ENCODE peak calls at places on chromosomes 16 and 17, in four cellular contexts. Z, F, I and H are unnamed samples.

GRCh38 chr17:75159196-75160031 is 5.1 kb upstream of the JPT1 start:
- DNase-seq in Z (peak), F (peak), I (no peak), H (no peak)

GRCh38 chr17:72301887-72302286 is 181.1 kb downstream of the SOX9 start:
- DNase-seq in Z (no peak), F (no peak), I (no peak), H (no peak)

GRCh38 chr16:72728516-72728915 is 319.4 kb downstream of the ZFHX3 start:
- DNase-seq in Z (no peak), F (no peak), I (no peak), H (no peak)

GRCh38 chr16:57029161-57030160 is 40.1 kb downstream of the NLRC5 start:
- DNase-seq in Z (no peak), F (peak), I (no peak), H (peak)

GRCh38 chr17:49045376-49045775 is 48.2 kb downstream of the IGF2BP1 start:
- DNase-seq in Z (no peak), F (no peak), I (no peak), H (no peak)

GRCh38 chr16:22397459-22397858 is 23.0 kb upstream of the CDR2 start:
- DNase-seq in Z (no peak), F (peak), I (no peak), H (peak)

GRCh38 chr17:44688675-44689491 is 693 bp downstream of the CCDC43 start:
- DNase-seq in Z (no peak), F (no peak), I (no peak), H (no peak)

GRCh38 chr17:80544655-80545498 is at the start of gene RPTOR:
- DNase-seq in Z (peak), F (peak), I (peak), H (peak)

GRCh38 chr16:46688101-46688656 is 799 bp downstream of the VPS35 start:
- DNase-seq in Z (no peak), F (peak), I (no peak), H (no peak)

GRCh38 chr17:9256361-9256943 is 235.1 kb downstream of the NTN1 start:
- DNase-seq in Z (no peak), F (no peak), I (no peak), H (no peak)

GRCh38 chr16:24776486-24777220 is 47.2 kb downstream of the TNRC6A start:
- DNase-seq in Z (no peak), F (peak), I (peak), H (peak)

GRCh38 chr17:13480877-13481276 is 120.9 kb downstream of the HS3ST3A1 start:
- DNase-seq in Z (no peak), F (no peak), I (no peak), H (no peak)

GRCh38 chr16:53744449-53744848 is 40.5 kb downstream of the FTO start:
- DNase-seq in Z (no peak), F (no peak), I (no peak), H (no peak)

GRCh38 chr17:77490361-77491183 is 349.8 kb downstream of the SEC14L1 start:
- DNase-seq in Z (peak), F (no peak), I (no peak), H (no peak)

GRCh38 chr16:83928341-83929055 is 24.5 kb upstream of the OSGIN1 start:
- DNase-seq in Z (no peak), F (peak), I (no peak), H (peak)

GRCh38 chr17:18006495-18007239 is 32.3 kb downstream of the ATPAF2 start:
- DNase-seq in Z (no peak), F (no peak), I (no peak), H (no peak)

GRCh38 chr16:66266436-66267286 is 99.8 kb upstream of the CDH5 start:
- DNase-seq in Z (peak), F (peak), I (peak), H (peak)

GRCh38 chr16:19236561-19236960 is 49.0 kb upstream of the CLEC19A start:
- DNase-seq in Z (no peak), F (no peak), I (no peak), H (no peak)

GRCh38 chr16:31128711-31129567 is 6.6 kb downstream of the PRSS8 start:
- DNase-seq in Z (no peak), F (no peak), I (no peak), H (no peak)

GRCh38 chr17:7107012-7107754 is 7.4 kb downstream of the ASGR2 start:
- DNase-seq in Z (no peak), F (no peak), I (no peak), H (no peak)

GRCh38 chr17:13544292-13544691 is 57.4 kb downstream of the HS3ST3A1 start:
- DNase-seq in Z (no peak), F (peak), I (no peak), H (peak)

GRCh38 chr16:56614549-56614991 is 6.2 kb downstream of the MT2A start:
- DNase-seq in Z (no peak), F (peak), I (no peak), H (peak)

GRCh38 chr17:2402517-2402916 is 1.7 kb upstream of the MNT start:
- DNase-seq in Z (peak), F (no peak), I (no peak), H (no peak)

GRCh38 chr16:27432600-27432957 is 30.6 kb downstream of the IL21R start:
- DNase-seq in Z (peak), F (peak), I (no peak), H (peak)

GRCh38 chr17:61483778-61484116 is 31.5 kb downstream of the TBX4 start:
- DNase-seq in Z (no peak), F (no peak), I (no peak), H (no peak)

GRCh38 chr16:30934827-30935557 is 11.6 kb downstream of the FBXL19 start:
- DNase-seq in Z (no peak), F (peak), I (peak), H (peak)

GRCh38 chr16:2828876-2829430 is 1.1 kb upstream of the ZG16B start:
- DNase-seq in Z (no peak), F (no peak), I (no peak), H (no peak)

GRCh38 chr16:787978-788398 is at the start of gene RPUSD1:
- DNase-seq in Z (no peak), F (no peak), I (no peak), H (no peak)

GRCh38 chr17:79981661-79982101 is 54.0 kb downstream of the TBC1D16 start:
- DNase-seq in Z (peak), F (no peak), I (peak), H (no peak)

GRCh38 chr16:396199-396598 is 800 bp upstream of the NME4 start:
- DNase-seq in Z (no peak), F (no peak), I (no peak), H (no peak)

GRCh38 chr17:1733759-1734158 is 8.9 kb upstream of the SERPINF2 start:
- DNase-seq in Z (no peak), F (no peak), I (peak), H (no peak)

GRCh38 chr16:64278196-64278595 is 843.7 kb downstream of the CDH11 start:
- DNase-seq in Z (no peak), F (peak), I (no peak), H (peak)

GRCh38 chr17:38403491-38403890 is 24.8 kb upstream of the ARHGAP23 start:
- DNase-seq in Z (no peak), F (peak), I (peak), H (peak)

GRCh38 chr16:83968891-83969672 is 1.0 kb downstream of the NECAB2 start:
- DNase-seq in Z (no peak), F (no peak), I (no peak), H (no peak)

GRCh38 chr16:28264656-28265055 is 27.7 kb upstream of the SBK1 start:
- DNase-seq in Z (no peak), F (peak), I (no peak), H (peak)

GRCh38 chr16:75471723-75472634 is 7.5 kb upstream of the TMEM170A start:
- DNase-seq in Z (peak), F (peak), I (peak), H (peak)

GRCh38 chr16:88798772-88799455 is 4.7 kb upstream of the CDT1 start:
- DNase-seq in Z (no peak), F (no peak), I (no peak), H (no peak)

DNA sequence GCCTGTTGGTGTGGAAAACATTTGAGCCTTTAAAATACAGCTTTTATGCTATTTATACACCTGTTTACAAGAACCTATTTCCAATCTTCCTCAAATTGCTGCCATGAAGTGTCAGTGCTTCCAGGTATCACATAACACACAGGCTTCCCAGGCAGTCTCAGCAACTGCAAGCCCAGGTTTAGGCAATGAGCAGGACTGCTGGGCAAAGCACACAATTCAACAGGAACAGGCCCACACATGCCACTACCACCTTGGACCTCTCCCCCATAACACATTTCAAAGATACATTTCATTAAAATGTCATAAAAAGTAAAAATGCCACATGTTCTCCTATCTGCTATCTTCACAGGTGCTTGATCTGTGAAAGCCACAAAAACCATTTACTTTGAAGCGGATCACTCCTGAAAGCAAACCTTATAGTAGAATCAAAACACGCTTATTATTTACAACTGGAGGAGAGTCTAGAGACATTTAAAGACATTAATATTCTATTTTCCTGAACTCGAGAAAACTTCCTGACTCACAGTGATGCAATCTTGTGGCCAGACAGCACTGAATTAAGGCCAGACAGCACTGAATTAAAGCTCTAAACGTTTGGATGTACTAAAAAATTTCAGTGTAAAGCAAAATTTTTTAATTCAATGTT is 31.5 kb downstream of the ANKFY1 start:
- DNase-seq in Z (no peak), F (peak), I (no peak), H (peak)
- TF ChIP-seq CTCF in Z (no peak), F (no peak), I (no peak), H (no peak)

GRCh38 chr17:50988427-50988826 is 122.3 kb upstream of the TOB1 start:
- DNase-seq in Z (no peak), F (no peak), I (no peak), H (no peak)
- H3K4me3 ChIP-seq in Z (no peak), F (no peak), I (no peak), H (no peak)

DNA sequence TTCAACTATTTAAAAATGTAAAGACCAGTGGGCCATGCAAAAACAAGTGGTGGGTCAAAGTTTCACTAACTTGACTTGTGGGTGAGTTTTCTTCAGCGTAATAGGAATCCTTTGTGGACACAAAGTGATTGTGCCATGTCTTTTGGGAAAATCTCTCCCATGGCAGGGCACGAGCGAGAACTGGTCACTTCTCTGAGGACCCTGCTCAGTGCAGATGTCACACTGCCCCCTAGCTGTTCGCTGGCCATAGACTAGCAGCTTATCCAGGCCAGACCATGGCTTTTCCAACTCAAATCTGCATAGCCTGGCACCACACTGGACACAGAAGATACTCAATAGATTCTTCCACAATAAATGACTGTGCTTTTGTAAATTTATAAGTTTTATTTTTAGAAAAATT is 306.0 kb upstream of the CCL2 start:
- DNase-seq in Z (no peak), F (no peak), I (peak), H (no peak)
- TF ChIP-seq CTCF in Z (no peak), F (peak), I (peak), H (no peak)

GRCh38 chr16:62038646-62039045 is 2.4 kb upstream of the CDH8 start:
- DNase-seq in Z (no peak), F (no peak), I (no peak), H (no peak)

GRCh38 chr16:62036101-62036806 is at the start of gene CDH8:
- DNase-seq in Z (no peak), F (no peak), I (peak), H (peak)

GRCh38 chr16:62035115-62036092 is 834 bp downstream of the CDH8 start:
- DNase-seq in Z (peak), F (no peak), I (peak), H (no peak)

GRCh38 chr16:62038225-62038624 is 2.0 kb upstream of the CDH8 start:
- DNase-seq in Z (no peak), F (no peak), I (no peak), H (no peak)

DNA sequence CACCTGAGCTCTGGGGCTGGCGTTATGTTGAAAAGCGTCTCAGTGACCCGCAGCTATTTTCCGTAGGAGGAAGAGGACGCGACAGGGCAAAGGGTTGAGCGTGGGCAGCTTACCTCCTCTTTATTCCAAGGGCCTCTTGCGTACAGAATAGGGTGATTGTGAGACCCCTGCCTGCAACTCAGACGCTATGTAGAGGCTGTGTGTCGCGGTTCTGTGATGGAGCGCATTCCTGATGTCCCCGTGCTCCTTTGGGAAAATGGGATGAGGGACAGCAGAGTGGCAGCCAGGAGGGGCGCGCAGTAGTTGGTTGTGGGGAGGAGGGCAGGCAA is 533 bp upstream of the CDH8 start:
- DNase-seq in Z (no peak), F (no peak), I (no peak), H (no peak)
- H3K4me3 ChIP-seq in Z (no peak), F (no peak), I (no peak), H (no peak)